ENCODE peak calls at places on chromosomes 4 and X, in six cellular contexts. One of them, this sample, is unnamed.

GRCh38 chr4:21806991-21807390 is 141.6 kb downstream of the KCNIP4 start:
- DNase-seq in fibroblast of gingiva: peak; percentile 2
- DNase-seq in RPMI8226: no peak
- DNase-seq in COLO829: no peak
- DNase-seq in head of caudate nucleus: no peak
- DNase-seq in cardiac muscle cell: no peak
- DNase-seq in this sample: no peak

GRCh38 chr4:112908511-112908910 is 140.9 kb upstream of the ANK2 start:
- DNase-seq in fibroblast of gingiva: no peak
- DNase-seq in RPMI8226: no peak
- DNase-seq in COLO829: no peak
- DNase-seq in head of caudate nucleus: no peak
- DNase-seq in cardiac muscle cell: no peak
- DNase-seq in this sample: no peak

GRCh38 chrX:107168712-107169111 is 37.5 kb downstream of the NUP62CL start:
- DNase-seq in fibroblast of gingiva: no peak
- DNase-seq in RPMI8226: no peak
- DNase-seq in COLO829: no peak
- DNase-seq in head of caudate nucleus: no peak
- DNase-seq in cardiac muscle cell: no peak
- DNase-seq in this sample: no peak

GRCh38 chr4:26141916-26142638 is 178.7 kb upstream of the RBPJ start:
- DNase-seq in fibroblast of gingiva: peak; percentile 63
- DNase-seq in RPMI8226: no peak
- DNase-seq in COLO829: no peak
- DNase-seq in head of caudate nucleus: no peak
- DNase-seq in cardiac muscle cell: no peak
- DNase-seq in this sample: peak; percentile 65

GRCh38 chrX:119984652-119985051 is 41.1 kb upstream of the NKAP start:
- DNase-seq in fibroblast of gingiva: no peak
- DNase-seq in RPMI8226: no peak
- DNase-seq in COLO829: no peak
- DNase-seq in head of caudate nucleus: no peak
- DNase-seq in cardiac muscle cell: no peak
- DNase-seq in this sample: no peak

GRCh38 chrX:71637253-71637618 is 18.9 kb upstream of the CXCR3 start:
- DNase-seq in fibroblast of gingiva: no peak
- DNase-seq in RPMI8226: peak; percentile 38
- DNase-seq in COLO829: no peak
- DNase-seq in head of caudate nucleus: no peak
- DNase-seq in cardiac muscle cell: no peak
- DNase-seq in this sample: no peak

GRCh38 chr4:155809835-155810234 is 51.0 kb downstream of the GUCY1B1 start:
- DNase-seq in fibroblast of gingiva: peak; percentile 90
- DNase-seq in RPMI8226: peak; percentile 64
- DNase-seq in COLO829: peak; percentile 93
- DNase-seq in head of caudate nucleus: no peak
- DNase-seq in cardiac muscle cell: peak; percentile 74
- DNase-seq in this sample: peak; percentile 3

GRCh38 chrX:11535156-11535919 is 130.4 kb downstream of the ARHGAP6 start:
- DNase-seq in fibroblast of gingiva: no peak
- DNase-seq in RPMI8226: no peak
- DNase-seq in COLO829: no peak
- DNase-seq in head of caudate nucleus: no peak
- DNase-seq in cardiac muscle cell: no peak
- DNase-seq in this sample: no peak

GRCh38 chrX:44675364-44676024 is 132.8 kb upstream of the FUNDC1 start:
- DNase-seq in fibroblast of gingiva: peak; percentile 86
- DNase-seq in RPMI8226: peak; percentile 74
- DNase-seq in COLO829: peak; percentile 40
- DNase-seq in head of caudate nucleus: peak; percentile 13
- DNase-seq in cardiac muscle cell: no peak
- DNase-seq in this sample: no peak

GRCh38 chrX:9785252-9785943 is 831 bp upstream of the SHROOM2 start:
- DNase-seq in fibroblast of gingiva: no peak
- DNase-seq in RPMI8226: no peak
- DNase-seq in COLO829: no peak
- DNase-seq in head of caudate nucleus: no peak
- DNase-seq in cardiac muscle cell: peak; percentile 39
- DNase-seq in this sample: no peak

GRCh38 chr4:164700471-164700870 is 53.5 kb upstream of the SMIM31 start:
- DNase-seq in fibroblast of gingiva: no peak
- DNase-seq in RPMI8226: peak; percentile 23
- DNase-seq in COLO829: peak; percentile 66
- DNase-seq in head of caudate nucleus: no peak
- DNase-seq in cardiac muscle cell: peak; percentile 39
- DNase-seq in this sample: no peak

GRCh38 chr4:26787461-26788340 is 72.9 kb upstream of the STIM2 start:
- DNase-seq in fibroblast of gingiva: no peak
- DNase-seq in RPMI8226: no peak
- DNase-seq in COLO829: no peak
- DNase-seq in head of caudate nucleus: peak; percentile 63
- DNase-seq in cardiac muscle cell: peak; percentile 7
- DNase-seq in this sample: no peak

GRCh38 chrX:31201503-31201902 is 129.7 kb upstream of the FTHL17 start:
- DNase-seq in fibroblast of gingiva: no peak
- DNase-seq in RPMI8226: no peak
- DNase-seq in COLO829: no peak
- DNase-seq in head of caudate nucleus: no peak
- DNase-seq in cardiac muscle cell: no peak
- DNase-seq in this sample: no peak